ENCODE peak calls at places on chromosome 5, in seven cellular contexts. Q is DND-41, O is stomach, I is suprapubic skin, K is IMR-90, Y is lower lobe of right lung, N is GM12878. T is an unnamed sample.

GRCh38 chr5:162719720-162720119 is 652.1 kb downstream of the GABRG2 start:
- DNase-seq in Q (no peak), O (no peak), I (no peak), K (no peak), Y (no peak), N (no peak), T (no peak)

GRCh38 chr5:119527346-119527745 is 75.0 kb downstream of the HSD17B4 start:
- DNase-seq in Q (no peak), O (no peak), I (no peak), K (peak), Y (no peak), N (no peak), T (no peak)

GRCh38 chr5:113025596-113025995 is 49.0 kb downstream of the DCP2 start:
- DNase-seq in Q (no peak), O (no peak), I (no peak), K (no peak), Y (no peak), N (no peak), T (no peak)

GRCh38 chr5:111411321-111411720 is 101.0 kb downstream of the STARD4 start:
- DNase-seq in Q (no peak), O (no peak), I (no peak), K (peak), Y (no peak), N (no peak), T (no peak)

GRCh38 chr5:179793470-179794139 is at the start of gene LTC4S:
- DNase-seq in Q (peak), O (peak), I (peak), K (peak), Y (peak), N (no peak), T (no peak)

GRCh38 chr5:38648703-38649291 is 92.4 kb upstream of the LIFR start:
- DNase-seq in Q (no peak), O (no peak), I (no peak), K (no peak), Y (no peak), N (no peak), T (no peak)

GRCh38 chr5:34487202-34487879 is 168.8 kb upstream of the RAI14 start:
- DNase-seq in Q (no peak), O (peak), I (no peak), K (peak), Y (peak), N (no peak), T (no peak)

GRCh38 chr5:93188876-93189485 is 392.0 kb downstream of the NR2F1-AS1 start:
- DNase-seq in Q (no peak), O (no peak), I (no peak), K (no peak), Y (no peak), N (no peak), T (no peak)

GRCh38 chr5:168295574-168296201 is 4.2 kb downstream of the WWC1 start:
- DNase-seq in Q (no peak), O (peak), I (no peak), K (peak), Y (peak), N (no peak), T (no peak)

GRCh38 chr5:122392844-122393243 is 80.8 kb downstream of the SNCAIP start:
- DNase-seq in Q (no peak), O (no peak), I (no peak), K (peak), Y (no peak), N (no peak), T (no peak)

GRCh38 chr5:14870347-14871083 is 1.1 kb downstream of the ANKH start:
- DNase-seq in Q (peak), O (peak), I (no peak), K (no peak), Y (no peak), N (no peak), T (peak)

GRCh38 chr5:125005287-125005686 is 258.8 kb upstream of the ZNF608 start:
- DNase-seq in Q (no peak), O (no peak), I (no peak), K (no peak), Y (no peak), N (no peak), T (no peak)

GRCh38 chr5:155895484-155895883 is 431.5 kb upstream of the SGCD start:
- DNase-seq in Q (no peak), O (no peak), I (no peak), K (no peak), Y (no peak), N (no peak), T (no peak)

GRCh38 chr5:155898284-155898683 is 428.7 kb upstream of the SGCD start:
- DNase-seq in Q (no peak), O (no peak), I (no peak), K (no peak), Y (no peak), N (no peak), T (no peak)

DNA sequence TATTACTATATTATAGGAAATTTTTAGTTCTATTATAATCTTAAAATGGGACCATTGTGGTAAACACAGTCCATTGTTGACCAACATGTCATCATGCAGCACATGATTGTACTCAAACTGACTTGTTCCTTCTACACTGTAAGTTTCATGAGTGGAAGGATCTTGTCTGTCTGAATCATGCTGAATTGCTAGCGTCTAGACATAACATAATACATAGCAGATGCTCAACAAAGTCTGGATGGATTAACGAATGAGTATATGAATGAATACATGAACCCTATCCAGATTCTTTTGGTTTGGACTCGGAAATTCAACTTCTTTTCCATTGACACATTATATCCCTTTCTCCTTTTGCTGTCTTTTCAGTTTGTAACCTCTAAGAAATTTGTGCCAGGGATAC is 429.2 kb upstream of the SGCD start:
- DNase-seq in Q (no peak), O (no peak), I (no peak), K (no peak), Y (no peak), N (no peak), T (no peak)
- TF ChIP-seq CTCF in Q (no peak), O (no peak), I (no peak), K (no peak), Y (no peak), N (no peak), T (no peak)

GRCh38 chr5:54517174-54517511 is 416 bp upstream of the SNX18 start:
- DNase-seq in Q (no peak), O (no peak), I (no peak), K (no peak), Y (no peak), N (no peak), T (no peak)
- H3K4me3 ChIP-seq in Q (no peak), O (peak), I (peak), K (peak), Y (peak), N (no peak), T (no peak)

DNA sequence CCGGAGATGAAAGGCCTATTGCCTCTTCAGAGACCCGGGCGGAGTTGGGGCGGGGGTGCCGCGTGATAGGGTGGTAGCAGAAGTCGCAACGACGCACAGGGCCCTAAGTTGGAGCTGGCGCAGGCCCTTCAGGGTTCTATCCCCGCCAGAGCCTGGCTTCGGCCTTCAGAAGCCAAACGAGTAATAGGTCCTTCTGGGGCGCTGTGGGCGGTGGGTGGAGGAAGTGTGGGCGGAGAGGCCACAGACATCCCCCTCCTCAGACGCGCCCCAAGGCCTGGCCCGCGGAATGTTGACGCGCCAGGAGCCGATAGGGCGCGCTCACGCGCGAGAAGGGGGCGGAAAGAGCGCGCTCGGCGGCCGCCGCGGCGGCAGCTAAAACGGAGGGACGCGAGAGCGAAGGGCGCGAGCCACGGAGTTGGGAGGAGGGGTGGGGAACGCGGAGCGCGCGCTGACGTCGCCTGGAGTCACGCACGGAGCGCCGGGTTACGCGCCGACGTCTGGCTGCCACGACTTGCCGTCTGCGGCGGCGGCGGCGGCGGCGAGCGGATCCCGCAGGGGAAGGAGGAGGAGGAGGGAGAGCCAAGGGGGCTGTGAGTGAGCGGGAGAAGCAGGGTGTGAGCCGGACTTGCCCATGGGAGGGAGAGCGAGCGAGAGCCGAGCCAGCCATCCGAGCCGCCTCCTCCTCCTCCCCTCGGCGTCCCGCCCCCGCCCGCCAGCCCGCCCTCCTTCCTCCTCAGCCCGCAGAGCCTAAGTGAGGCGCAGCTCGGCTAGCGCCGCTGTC is 6.4 kb upstream of the PURA start:
- DNase-seq in Q (peak), O (peak), I (peak), K (peak), Y (peak), N (peak), T (peak)
- TF ChIP-seq CTCF in Q (peak), O (no peak), I (peak), K (peak), Y (peak), N (peak), T (no peak)

DNA sequence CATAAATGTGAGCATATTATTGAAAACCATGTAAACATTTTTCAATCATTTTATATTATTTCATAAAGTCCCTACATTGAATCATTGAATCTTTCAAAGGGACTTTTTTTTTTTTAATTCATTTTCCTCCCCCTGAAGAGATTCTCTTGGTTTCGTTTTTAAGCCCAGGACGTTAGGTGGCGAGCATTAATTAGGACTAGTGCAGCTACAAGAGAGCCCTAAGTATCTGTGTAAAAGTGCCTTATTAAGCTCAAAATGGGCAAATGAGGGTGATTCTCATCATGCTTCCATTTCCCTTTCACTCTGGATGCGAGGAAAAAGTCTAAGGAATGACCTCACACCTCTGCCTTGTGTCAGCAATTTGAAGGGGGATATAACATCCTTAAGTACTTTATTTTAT is 517.9 kb upstream of the ITGA1 start:
- DNase-seq in Q (peak), O (no peak), I (no peak), K (no peak), Y (no peak), N (no peak), T (no peak)
- H3K4me3 ChIP-seq in Q (no peak), O (peak), I (no peak), K (peak), Y (no peak), N (no peak), T (no peak)

GRCh38 chr5:98787131-98787719 is 13.8 kb downstream of the RGMB start:
- DNase-seq in Q (no peak), O (no peak), I (no peak), K (no peak), Y (no peak), N (no peak), T (no peak)
- TF ChIP-seq CTCF in Q (peak), O (no peak), I (no peak), K (no peak), Y (no peak), N (no peak), T (no peak)

DNA sequence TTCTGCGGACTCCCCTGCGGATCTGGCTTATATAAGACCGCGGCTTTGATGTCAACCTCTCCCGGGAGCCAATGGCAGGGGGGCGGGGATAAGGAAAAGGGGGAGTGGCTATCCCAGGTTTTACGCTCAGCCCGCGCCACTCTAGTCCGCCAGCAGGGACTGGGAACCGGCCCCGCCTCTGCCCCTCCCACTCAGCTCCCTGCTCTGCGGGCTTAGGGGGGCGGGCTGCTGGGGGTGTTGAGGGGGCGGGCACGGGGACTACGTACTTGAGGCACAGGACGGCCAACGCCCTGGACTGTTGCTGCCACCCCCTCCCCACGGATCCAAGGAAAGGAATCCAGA is at the start of gene HAND1:
- DNase-seq in Q (no peak), O (peak), I (no peak), K (no peak), Y (peak), N (no peak), T (no peak)
- H3K4me3 ChIP-seq in Q (no peak), O (peak), I (peak), K (no peak), Y (peak), N (no peak), T (no peak)

GRCh38 chr5:172770675-172771438 is at the start of gene DUSP1:
- DNase-seq in Q (peak), O (peak), I (peak), K (peak), Y (peak), N (no peak), T (peak)
- TF ChIP-seq CTCF in Q (peak), O (peak), I (peak), K (no peak), Y (peak), N (peak), T (peak)

GRCh38 chr5:149413477-149414210 is 34.6 kb upstream of the IL17B start:
- DNase-seq in Q (no peak), O (no peak), I (no peak), K (no peak), Y (no peak), N (no peak), T (no peak)

GRCh38 chr5:149410071-149410470 is 31.0 kb upstream of the IL17B start:
- DNase-seq in Q (no peak), O (no peak), I (no peak), K (no peak), Y (no peak), N (no peak), T (no peak)

GRCh38 chr5:149410721-149411432 is 31.8 kb upstream of the IL17B start:
- DNase-seq in Q (no peak), O (no peak), I (no peak), K (peak), Y (no peak), N (no peak), T (no peak)

GRCh38 chr5:149412783-149413476 is 33.8 kb upstream of the IL17B start:
- DNase-seq in Q (no peak), O (no peak), I (no peak), K (no peak), Y (no peak), N (no peak), T (no peak)

DNA sequence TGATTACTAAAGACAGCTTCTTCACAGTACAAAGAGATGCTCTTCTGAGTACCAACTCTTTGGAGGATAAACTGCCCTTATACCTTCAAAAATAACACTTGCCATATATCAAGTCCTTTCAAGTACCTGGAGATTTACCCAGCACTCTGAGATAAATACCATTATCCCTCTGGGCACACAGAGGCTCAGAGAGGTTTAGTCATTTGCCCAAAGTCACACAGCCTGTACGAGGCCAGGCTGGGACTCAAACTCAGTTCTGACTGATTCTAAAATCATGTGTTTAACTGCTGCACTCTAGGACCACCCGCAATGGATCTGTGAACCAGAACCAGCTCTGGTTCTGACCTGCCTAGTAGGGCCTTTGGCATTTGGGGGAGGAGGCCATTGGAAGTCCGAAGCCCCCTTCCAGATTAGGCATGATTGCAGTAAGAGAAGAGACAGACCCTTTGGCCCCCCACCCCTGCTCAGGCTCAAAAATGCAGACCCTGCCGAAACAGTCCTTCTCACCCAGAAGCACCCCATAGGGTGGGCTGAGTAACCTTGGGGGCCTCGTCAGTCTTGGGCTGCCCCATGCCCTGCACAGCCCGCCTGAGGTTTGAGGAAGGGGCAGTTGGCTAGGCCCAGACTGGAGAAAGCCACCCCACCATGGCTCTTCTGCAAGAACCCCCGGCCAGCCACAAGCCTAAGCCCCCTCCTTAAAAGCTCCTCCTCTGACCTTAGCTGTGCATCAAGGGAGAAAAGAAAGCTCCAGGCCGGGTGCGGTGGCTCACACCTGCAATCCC is 32.8 kb upstream of the IL17B start:
- DNase-seq in Q (no peak), O (no peak), I (no peak), K (no peak), Y (no peak), N (no peak), T (no peak)
- H3K4me3 ChIP-seq in Q (no peak), O (peak), I (peak), K (no peak), Y (peak), N (no peak), T (no peak)

GRCh38 chr5:160479220-160479619 is 57.6 kb downstream of the PTTG1 start:
- DNase-seq in Q (no peak), O (no peak), I (no peak), K (no peak), Y (no peak), N (no peak), T (no peak)
- TF ChIP-seq CTCF in Q (no peak), O (no peak), I (no peak), K (no peak), Y (no peak), N (no peak), T (no peak)

T was measured in GM12864.